ENCODE peak calls at places on chromosomes 6 and 20, in nine cellular contexts. D, J, N, R, A, L, Z, G and H are unnamed samples.

GRCh38 chr6:148203281-148203925 is 139.2 kb upstream of the SASH1 start:
- DNase-seq in D (no peak), J (peak), N (no peak), R (no peak), A (no peak), L (no peak), Z (no peak), G (no peak), H (peak)

GRCh38 chr6:129818251-129818650 is 42.9 kb downstream of the TMEM244 start:
- DNase-seq in D (no peak), J (no peak), N (no peak), R (no peak), A (no peak), L (no peak), Z (no peak), G (no peak), H (no peak)

GRCh38 chr6:19413323-19413722 is 423.8 kb upstream of the ID4 start:
- DNase-seq in D (no peak), J (no peak), N (no peak), R (no peak), A (no peak), L (no peak), Z (no peak), G (peak), H (no peak)

GRCh38 chr6:90547079-90547478 is 39.8 kb downstream of the MAP3K7 start:
- DNase-seq in D (no peak), J (no peak), N (no peak), R (no peak), A (no peak), L (no peak), Z (no peak), G (no peak), H (no peak)

GRCh38 chr6:45480697-45481415 is 103.1 kb upstream of the SUPT3H start:
- DNase-seq in D (no peak), J (peak), N (no peak), R (no peak), A (no peak), L (no peak), Z (no peak), G (no peak), H (no peak)

GRCh38 chr6:50655848-50656453 is 57.4 kb upstream of the TFAP2D start:
- DNase-seq in D (no peak), J (no peak), N (no peak), R (no peak), A (no peak), L (no peak), Z (no peak), G (no peak), H (no peak)

GRCh38 chr6:82006027-82006738 is 241.4 kb downstream of the IBTK start:
- DNase-seq in D (no peak), J (peak), N (no peak), R (no peak), A (no peak), L (no peak), Z (no peak), G (no peak), H (no peak)

GRCh38 chr6:72987305-72987704 is 238.0 kb downstream of the KHDC1L start:
- DNase-seq in D (no peak), J (no peak), N (no peak), R (no peak), A (no peak), L (no peak), Z (no peak), G (no peak), H (no peak)

GRCh38 chr6:84033523-84034451 is at the start of gene MRAP2:
- DNase-seq in D (no peak), J (no peak), N (peak), R (no peak), A (peak), L (no peak), Z (no peak), G (no peak), H (peak)

GRCh38 chr6:120869397-120869796 is 464.9 kb downstream of the TBC1D32 start:
- DNase-seq in D (no peak), J (no peak), N (no peak), R (no peak), A (no peak), L (no peak), Z (no peak), G (no peak), H (no peak)

GRCh38 chr20:36628076-36628475 is 17.9 kb downstream of the SLA2 start:
- DNase-seq in D (no peak), J (no peak), N (no peak), R (no peak), A (no peak), L (no peak), Z (no peak), G (no peak), H (no peak)

GRCh38 chr20:57682184-57683038 is 27.4 kb downstream of the PMEPA1 start:
- DNase-seq in D (no peak), J (no peak), N (no peak), R (no peak), A (peak), L (no peak), Z (no peak), G (no peak), H (no peak)

GRCh38 chr6:52045033-52045432 is 42.4 kb downstream of the PKHD1 start:
- DNase-seq in D (no peak), J (no peak), N (no peak), R (no peak), A (no peak), L (no peak), Z (no peak), G (no peak), H (no peak)

GRCh38 chr6:13278184-13278583 is 50.2 kb downstream of the TBC1D7 start:
- DNase-seq in D (no peak), J (no peak), N (no peak), R (no peak), A (no peak), L (no peak), Z (no peak), G (no peak), H (no peak)

GRCh38 chr20:58982406-58983114 is 1.5 kb downstream of the NELFCD start:
- DNase-seq in D (no peak), J (no peak), N (no peak), R (no peak), A (no peak), L (no peak), Z (no peak), G (no peak), H (no peak)

GRCh38 chr6:130432838-130433237 is 67.0 kb downstream of the TMEM200A start:
- DNase-seq in D (no peak), J (no peak), N (no peak), R (no peak), A (no peak), L (no peak), Z (no peak), G (no peak), H (no peak)

GRCh38 chr6:98487612-98488011 is 346.8 kb upstream of the POU3F2 start:
- DNase-seq in D (no peak), J (no peak), N (no peak), R (no peak), A (no peak), L (no peak), Z (no peak), G (no peak), H (no peak)

GRCh38 chr20:38143646-38144554 is 21.2 kb downstream of the TGM2 start:
- DNase-seq in D (peak), J (peak), N (no peak), R (no peak), A (peak), L (no peak), Z (no peak), G (no peak), H (peak)

GRCh38 chr6:36986704-36987047 is 680 bp upstream of the MTCH1 start:
- DNase-seq in D (no peak), J (no peak), N (no peak), R (no peak), A (no peak), L (no peak), Z (no peak), G (no peak), H (no peak)

GRCh38 chr6:34132486-34133185 is 13.3 kb downstream of the GRM4 start:
- DNase-seq in D (no peak), J (no peak), N (no peak), R (no peak), A (no peak), L (no peak), Z (no peak), G (no peak), H (peak)

GRCh38 chr6:32967151-32968091 is 973 bp upstream of the BRD2 start:
- DNase-seq in D (no peak), J (peak), N (no peak), R (no peak), A (no peak), L (no peak), Z (no peak), G (peak), H (no peak)

GRCh38 chr6:143260857-143261256 is 189.6 kb downstream of the ADAT2 start:
- DNase-seq in D (no peak), J (peak), N (no peak), R (no peak), A (no peak), L (no peak), Z (no peak), G (no peak), H (peak)

GRCh38 chr6:391559-392440 is at the start of gene IRF4:
- DNase-seq in D (no peak), J (no peak), N (no peak), R (no peak), A (no peak), L (peak), Z (no peak), G (no peak), H (no peak)

GRCh38 chr6:45495404-45496084 is 117.8 kb upstream of the SUPT3H start:
- DNase-seq in D (no peak), J (no peak), N (no peak), R (no peak), A (no peak), L (no peak), Z (no peak), G (no peak), H (no peak)

GRCh38 chr20:50193169-50193850 is 2.7 kb downstream of the CEBPB start:
- DNase-seq in D (peak), J (peak), N (no peak), R (no peak), A (peak), L (no peak), Z (no peak), G (no peak), H (peak)

GRCh38 chr6:11181478-11182136 is 50.9 kb downstream of the NEDD9 start:
- DNase-seq in D (no peak), J (no peak), N (no peak), R (no peak), A (no peak), L (no peak), Z (no peak), G (no peak), H (no peak)

GRCh38 chr6:11778648-11779307 is at the start of gene ADTRP:
- DNase-seq in D (no peak), J (no peak), N (no peak), R (no peak), A (no peak), L (no peak), Z (no peak), G (no peak), H (no peak)

GRCh38 chr6:52243282-52243893 is 912 bp downstream of the IL17F start:
- DNase-seq in D (no peak), J (no peak), N (no peak), R (no peak), A (no peak), L (no peak), Z (no peak), G (no peak), H (no peak)

GRCh38 chr20:57672164-57672563 is 37.7 kb downstream of the PMEPA1 start:
- DNase-seq in D (no peak), J (no peak), N (peak), R (no peak), A (no peak), L (no peak), Z (no peak), G (no peak), H (peak)

GRCh38 chr20:59776626-59777320 is 156.7 kb downstream of the SYCP2 start:
- DNase-seq in D (no peak), J (no peak), N (no peak), R (no peak), A (no peak), L (no peak), Z (no peak), G (no peak), H (no peak)

GRCh38 chr6:25296980-25297379 is 17.8 kb downstream of the CARMIL1 start:
- DNase-seq in D (no peak), J (peak), N (no peak), R (no peak), A (no peak), L (no peak), Z (no peak), G (no peak), H (peak)

GRCh38 chr6:137002505-137002904 is 42.3 kb downstream of the IL20RA start:
- DNase-seq in D (no peak), J (no peak), N (no peak), R (no peak), A (no peak), L (no peak), Z (no peak), G (peak), H (no peak)

GRCh38 chr20:33840759-33841438 is 29.8 kb downstream of the CHMP4B start:
- DNase-seq in D (no peak), J (no peak), N (no peak), R (no peak), A (no peak), L (no peak), Z (no peak), G (no peak), H (no peak)